ENCODE peak calls at places on chromosomes 11 and 22, in eight cellular contexts. Z is SHP77, M is D341Med, Y is NCI-H748 treated with DMSO at 0.1 percent for 48 hours, J is amniotic stem cell, R is osteocyte, A is OCI-M1, I is GM03348. E is an unnamed sample.

GRCh38 chr11:100105605-100106358 is 581.3 kb upstream of the ARHGAP42 start:
- DNase-seq in A (no peak), R (no peak), Z (peak; percentile 47), M (no peak), J (no peak), Y (peak; percentile 24), I (no peak), E (no peak)

GRCh38 chr11:1087961-1088926 is 13.6 kb downstream of the MUC2 start:
- DNase-seq in A (no peak), J (no peak), R (no peak), Z (no peak), I (no peak), Y (no peak), M (no peak), E (no peak)

GRCh38 chr11:133078591-133079179 is 453.6 kb downstream of the OPCML start:
- DNase-seq in R (no peak), Z (peak; percentile 10), M (peak; percentile 74), I (peak; percentile 77), J (no peak), Y (peak; percentile 53), A (peak; percentile 67), E (peak; percentile 52)

GRCh38 chr11:2663915-2664314 is 35.9 kb downstream of the KCNQ1OT1 start:
- DNase-seq in Y (no peak), M (no peak), J (no peak), Z (no peak), A (no peak), I (no peak), R (peak; percentile 48), E (no peak)

GRCh38 chr11:119218141-119218878 is 12.2 kb downstream of the CBL start:
- DNase-seq in Y (no peak), J (peak; percentile 80), A (no peak), I (peak; percentile 76), Z (no peak), R (no peak), M (no peak), E (no peak)

GRCh38 chr22:38327396-38327795 is 10.2 kb upstream of the CSNK1E start:
- DNase-seq in R (no peak), M (no peak), J (no peak), Z (no peak), I (no peak), A (no peak), Y (no peak), E (no peak)

GRCh38 chr22:44524806-44525205 is 26.8 kb upstream of the RTL6 start:
- DNase-seq in J (no peak), Y (no peak), A (no peak), R (peak; percentile 53), Z (no peak), M (no peak), I (no peak), E (no peak)

GRCh38 chr11:126544311-126545056 is 189.0 kb downstream of the ST3GAL4 start:
- DNase-seq in I (peak; percentile 69), M (no peak), A (no peak), Y (no peak), Z (no peak), J (no peak), R (no peak), E (no peak)

GRCh38 chr22:42648368-42649260 is 578 bp downstream of the CYB5R3 start:
- DNase-seq in A (peak; percentile 62), R (no peak), Z (no peak), M (no peak), J (no peak), Y (no peak), I (peak; percentile 20), E (peak; percentile 60)

GRCh38 chr22:50705851-50706351 is 32.1 kb upstream of the ACR start:
- DNase-seq in J (no peak), Y (no peak), I (no peak), Z (peak; percentile 18), R (no peak), M (no peak), A (no peak), E (no peak)

GRCh38 chr11:76030286-76030685 is 176.0 kb downstream of the WNT11 start:
- DNase-seq in Z (no peak), J (peak; percentile 43), Y (no peak), M (no peak), I (no peak), R (no peak), A (no peak), E (no peak)

GRCh38 chr22:42560781-42561180 is 7.0 kb downstream of the SERHL2 start:
- DNase-seq in Z (peak; percentile 55), Y (no peak), R (no peak), I (no peak), M (peak; percentile 62), J (no peak), A (no peak), E (no peak)

GRCh38 chr11:111365722-111366559 is 13.1 kb downstream of the POU2AF1 start:
- DNase-seq in M (no peak), Z (no peak), A (no peak), R (no peak), Y (no peak), J (no peak), I (no peak), E (no peak)

GRCh38 chr22:21866821-21867527 is 471 bp downstream of the MAPK1 start:
- DNase-seq in I (peak; percentile 64), M (peak; percentile 72), A (peak; percentile 79), R (peak; percentile 83), Y (no peak), Z (no peak), J (no peak), E (no peak)

GRCh38 chr11:34451053-34451452 is 12.3 kb downstream of the CAT start:
- DNase-seq in A (no peak), Y (no peak), R (no peak), I (no peak), M (no peak), Z (no peak), J (no peak), E (no peak)

GRCh38 chr11:23473782-23474181 is 613.5 kb upstream of the CCDC179 start:
- DNase-seq in A (no peak), R (no peak), M (no peak), Z (no peak), Y (no peak), J (no peak), I (no peak), E (no peak)